ENCODE peak calls at places on chromosomes 12 and 14, in six cellular contexts. One of them, this sample, is unnamed.

GRCh38 chr12:124686001-124686884 is 118.8 kb upstream of the NCOR2 start:
- DNase-seq in H9: no peak
- DNase-seq in cardiac muscle cell: peak
- DNase-seq in NCI-H82: peak
- DNase-seq in D341Med: no peak
- DNase-seq in AG09319: no peak
- DNase-seq in this sample: no peak

GRCh38 chr14:54462048-54462447 is 20.9 kb upstream of the CNIH1 start:
- DNase-seq in H9: no peak
- DNase-seq in cardiac muscle cell: no peak
- DNase-seq in NCI-H82: no peak
- DNase-seq in D341Med: no peak
- DNase-seq in AG09319: no peak
- DNase-seq in this sample: no peak

GRCh38 chr14:100289916-100290606 is 16.2 kb downstream of the SLC25A29 start:
- DNase-seq in H9: peak
- DNase-seq in cardiac muscle cell: no peak
- DNase-seq in NCI-H82: no peak
- DNase-seq in D341Med: peak
- DNase-seq in AG09319: no peak
- DNase-seq in this sample: no peak

GRCh38 chr12:19833775-19834501 is 394.6 kb downstream of the AEBP2 start:
- DNase-seq in H9: no peak
- DNase-seq in cardiac muscle cell: peak
- DNase-seq in NCI-H82: no peak
- DNase-seq in D341Med: no peak
- DNase-seq in AG09319: no peak
- DNase-seq in this sample: no peak

GRCh38 chr14:65594153-65594881 is 181.8 kb downstream of the FUT8 start:
- DNase-seq in H9: peak
- DNase-seq in cardiac muscle cell: no peak
- DNase-seq in NCI-H82: no peak
- DNase-seq in D341Med: peak
- DNase-seq in AG09319: no peak
- DNase-seq in this sample: peak

GRCh38 chr14:68062651-68063050 is 243.1 kb downstream of the RAD51B start:
- DNase-seq in H9: no peak
- DNase-seq in cardiac muscle cell: no peak
- DNase-seq in NCI-H82: no peak
- DNase-seq in D341Med: no peak
- DNase-seq in AG09319: no peak
- DNase-seq in this sample: no peak

GRCh38 chr12:54053625-54054441 is at the start of gene HOXC4:
- DNase-seq in H9: no peak
- DNase-seq in cardiac muscle cell: peak
- DNase-seq in NCI-H82: peak
- DNase-seq in D341Med: peak
- DNase-seq in AG09319: no peak
- DNase-seq in this sample: peak

GRCh38 chr12:113860950-113861349 is 105.2 kb downstream of the RBM19 start:
- DNase-seq in H9: peak
- DNase-seq in cardiac muscle cell: peak
- DNase-seq in NCI-H82: no peak
- DNase-seq in D341Med: no peak
- DNase-seq in AG09319: peak
- DNase-seq in this sample: no peak

GRCh38 chr12:43325786-43326185 is 226.2 kb downstream of the ADAMTS20 start:
- DNase-seq in H9: no peak
- DNase-seq in cardiac muscle cell: no peak
- DNase-seq in NCI-H82: no peak
- DNase-seq in D341Med: no peak
- DNase-seq in AG09319: no peak
- DNase-seq in this sample: no peak

GRCh38 chr14:72706485-72706884 is 187.4 kb downstream of the DPF3 start:
- DNase-seq in H9: no peak
- DNase-seq in cardiac muscle cell: no peak
- DNase-seq in NCI-H82: no peak
- DNase-seq in D341Med: no peak
- DNase-seq in AG09319: no peak
- DNase-seq in this sample: no peak

GRCh38 chr12:56916296-56916995 is 17.8 kb downstream of the SDR9C7 start:
- DNase-seq in H9: no peak
- DNase-seq in cardiac muscle cell: no peak
- DNase-seq in NCI-H82: no peak
- DNase-seq in D341Med: no peak
- DNase-seq in AG09319: no peak
- DNase-seq in this sample: no peak

This sample was measured in iPS-NIHi11.